ENCODE peak calls at places on chromosomes 7 and 10, in seven cellular contexts. V is HepG2, K is H1, W is HCT116, P is SK-N-SH, C is K562, S is GM12878. Z is an unnamed sample.

GRCh38 chr10:25933653-25934608 is at the start of gene MYO3A:
- DNase-seq in K (peak), C (no peak), W (no peak), V (no peak), S (no peak), P (peak), Z (no peak)

GRCh38 chr10:3805227-3805790 is 20.3 kb upstream of the KLF6 start:
- DNase-seq in P (no peak), C (peak), S (peak), V (no peak), W (peak), K (no peak), Z (no peak)

GRCh38 chr7:111392976-111393762 is 169.1 kb downstream of the IMMP2L start:
- DNase-seq in K (no peak), W (no peak), V (no peak), S (no peak), C (no peak), P (no peak), Z (no peak)

GRCh38 chr7:96679886-96680285 is 29.8 kb downstream of the SEM1 start:
- DNase-seq in K (no peak), C (no peak), S (no peak), V (no peak), W (no peak), P (no peak), Z (no peak)

GRCh38 chr10:56623064-56623463 is 262.0 kb upstream of the ZWINT start:
- DNase-seq in S (no peak), C (no peak), W (no peak), P (no peak), K (no peak), V (no peak), Z (no peak)

GRCh38 chr10:113111900-113112853 is 162.1 kb downstream of the TCF7L2 start:
- DNase-seq in P (no peak), C (no peak), S (no peak), K (no peak), V (peak), W (no peak), Z (no peak)

GRCh38 chr7:50664461-50664922 is 99.3 kb upstream of the DDC start:
- DNase-seq in V (no peak), W (peak), P (no peak), K (no peak), S (no peak), C (no peak), Z (no peak)

GRCh38 chr10:5971886-5972285 is 5.5 kb downstream of the IL15RA start:
- DNase-seq in W (no peak), C (no peak), P (no peak), K (no peak), S (no peak), V (no peak), Z (no peak)

GRCh38 chr10:102117391-102118159 is 2.6 kb downstream of the LDB1 start:
- DNase-seq in V (peak), K (peak), W (no peak), S (no peak), P (peak), C (no peak), Z (peak)

GRCh38 chr7:24341677-24342076 is 57.7 kb downstream of the NPY start:
- DNase-seq in C (no peak), W (no peak), K (no peak), V (no peak), P (no peak), S (no peak), Z (no peak)

GRCh38 chr7:1669486-1669951 is 558 bp upstream of the ELFN1 start:
- DNase-seq in P (peak), S (no peak), C (peak), K (peak), W (no peak), V (no peak), Z (no peak)

GRCh38 chr7:33725111-33725510 is 180.2 kb upstream of the BMPER start:
- DNase-seq in P (peak), S (no peak), K (no peak), V (no peak), W (no peak), C (no peak), Z (no peak)

GRCh38 chr10:123284022-123284421 is 129.8 kb downstream of the BUB3 start:
- DNase-seq in S (no peak), W (peak), V (peak), C (no peak), K (peak), P (no peak), Z (peak)

GRCh38 chr7:3461923-3462322 is 160.9 kb downstream of the SDK1 start:
- DNase-seq in S (no peak), C (no peak), P (no peak), K (no peak), W (no peak), V (no peak), Z (no peak)

GRCh38 chr10:8618834-8619233 is 564.3 kb downstream of the GATA3 start:
- DNase-seq in C (no peak), K (no peak), W (no peak), P (no peak), V (no peak), S (no peak), Z (no peak)

GRCh38 chr7:33054261-33054964 is 8.2 kb downstream of the NT5C3A start:
- DNase-seq in C (peak), V (no peak), P (no peak), W (no peak), K (no peak), S (no peak), Z (no peak)

GRCh38 chr10:102615361-102615760 is 28.9 kb upstream of the TRIM8 start:
- DNase-seq in W (no peak), C (peak), S (no peak), V (no peak), P (peak), K (peak), Z (no peak)

GRCh38 chr7:107119376-107120100 is 49.3 kb upstream of the HBP1 start:
- DNase-seq in W (no peak), K (no peak), P (no peak), V (no peak), S (no peak), C (no peak), Z (no peak)

GRCh38 chr7:50962962-50963374 is 180.3 kb upstream of the GRB10 start:
- DNase-seq in C (peak), K (no peak), V (peak), P (no peak), W (peak), S (no peak), Z (peak)

GRCh38 chr10:108545921-108546320 is 1377.4 kb downstream of the XPNPEP1 start:
- DNase-seq in S (peak), W (no peak), P (no peak), K (no peak), C (no peak), V (no peak), Z (no peak)

GRCh38 chr7:69847921-69848612 is 249.8 kb downstream of the AUTS2 start:
- DNase-seq in C (no peak), V (no peak), P (no peak), K (no peak), S (no peak), W (no peak), Z (no peak)

GRCh38 chr10:14774797-14775196 is at the start of gene FAM107B:
- DNase-seq in V (no peak), K (no peak), S (no peak), W (no peak), C (no peak), P (no peak), Z (no peak)

GRCh38 chr10:43410345-43410744 is 1.4 kb upstream of the HNRNPF start:
- DNase-seq in P (no peak), C (no peak), S (no peak), W (no peak), K (no peak), V (no peak), Z (no peak)

GRCh38 chr10:69904533-69904932 is 102.8 kb downstream of the COL13A1 start:
- DNase-seq in S (no peak), P (no peak), W (no peak), K (no peak), C (no peak), V (no peak), Z (no peak)

DNA sequence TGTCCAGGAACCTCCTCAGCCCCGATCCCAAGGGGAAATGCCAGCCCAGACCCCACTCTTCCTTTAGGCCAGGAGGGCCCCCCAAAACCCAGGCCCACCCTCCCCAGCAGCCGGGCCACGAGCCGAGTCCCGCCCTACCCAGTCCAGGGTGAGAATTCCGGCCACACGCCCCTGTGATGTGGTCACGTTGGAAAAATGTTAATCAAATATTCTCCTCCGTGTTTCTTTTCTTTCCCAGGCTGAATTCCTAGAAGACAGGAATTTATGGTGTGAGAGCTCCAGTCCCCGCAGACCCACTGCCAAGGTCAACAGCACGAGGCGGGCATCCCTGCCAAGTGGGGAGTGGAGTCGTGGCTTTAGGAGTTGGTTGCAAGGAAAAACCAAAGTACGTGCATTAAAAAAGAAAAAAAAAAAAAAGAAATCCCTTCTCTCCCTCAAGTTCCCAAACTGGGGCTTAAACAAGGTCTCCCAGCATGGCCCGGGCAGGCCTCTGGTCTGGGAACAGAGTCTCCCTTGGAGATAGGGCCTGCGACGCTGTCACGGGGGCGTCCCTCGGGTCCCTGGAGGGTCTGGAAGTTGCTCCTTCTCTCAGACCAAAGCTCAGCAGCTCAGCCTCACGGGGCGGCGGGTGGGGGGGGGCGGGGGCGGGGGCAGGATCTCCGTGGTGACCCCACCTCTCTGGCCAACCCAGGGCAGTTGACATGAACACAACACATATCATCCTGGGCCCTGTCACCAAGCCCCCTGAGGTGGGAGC is 28.1 kb upstream of the ELN start:
- DNase-seq in P (no peak), W (no peak), C (no peak), V (no peak), S (no peak), K (no peak), Z (no peak)
- TF ChIP-seq JUND in P (no peak), W (no peak), C (no peak), V (no peak), S (no peak), K (no peak), Z (no peak)

DNA sequence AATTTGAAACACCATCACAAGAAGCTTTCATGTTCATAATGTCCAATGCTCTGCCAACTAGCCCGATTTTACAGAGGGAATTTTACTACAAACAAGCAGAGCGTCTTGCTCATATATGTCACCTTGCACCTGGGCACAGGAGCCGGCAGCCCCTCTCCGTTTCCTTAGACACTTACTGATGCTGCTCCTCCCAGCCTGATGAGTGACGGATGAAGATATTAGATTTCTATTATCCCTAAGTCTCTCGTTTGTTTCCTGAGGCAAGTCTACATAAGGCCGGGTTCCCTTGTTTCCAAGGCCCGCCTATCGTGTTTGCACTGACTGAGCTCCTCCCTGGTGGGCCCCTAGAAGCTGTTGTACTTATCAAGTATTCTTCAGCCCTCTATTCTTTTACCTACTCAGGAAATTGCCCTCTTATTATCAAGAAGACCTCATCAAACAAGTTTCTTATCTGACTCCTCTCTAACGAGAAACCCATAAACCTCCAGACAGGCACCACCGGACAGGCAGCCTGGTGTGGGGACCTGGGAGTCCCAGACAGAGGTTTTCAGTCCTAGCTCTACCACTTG is 18.5 kb downstream of the SH3PXD2A start:
- DNase-seq in W (no peak), V (no peak), S (no peak), C (no peak), P (no peak), K (no peak), Z (no peak)
- TF ChIP-seq JUND in W (no peak), V (no peak), S (no peak), C (no peak), P (no peak), K (no peak), Z (no peak)

GRCh38 chr7:147300293-147300692 is 1183.7 kb downstream of the CNTNAP2 start:
- DNase-seq in W (no peak), K (no peak), S (no peak), V (no peak), C (no peak), P (no peak), Z (no peak)

GRCh38 chr7:147311332-147311731 is 1194.7 kb downstream of the CNTNAP2 start:
- DNase-seq in K (no peak), P (no peak), S (no peak), W (no peak), V (no peak), C (no peak), Z (no peak)

GRCh38 chr7:147308539-147308938 is 1191.9 kb downstream of the CNTNAP2 start:
- DNase-seq in C (no peak), P (no peak), S (no peak), K (no peak), V (no peak), W (no peak), Z (peak)

GRCh38 chr7:147305827-147306226 is 1189.2 kb downstream of the CNTNAP2 start:
- DNase-seq in P (no peak), W (no peak), V (no peak), S (no peak), K (no peak), C (no peak), Z (no peak)
- TF ChIP-seq JUND in P (no peak), W (no peak), V (no peak), S (no peak), K (no peak), C (no peak), Z (no peak)

DNA sequence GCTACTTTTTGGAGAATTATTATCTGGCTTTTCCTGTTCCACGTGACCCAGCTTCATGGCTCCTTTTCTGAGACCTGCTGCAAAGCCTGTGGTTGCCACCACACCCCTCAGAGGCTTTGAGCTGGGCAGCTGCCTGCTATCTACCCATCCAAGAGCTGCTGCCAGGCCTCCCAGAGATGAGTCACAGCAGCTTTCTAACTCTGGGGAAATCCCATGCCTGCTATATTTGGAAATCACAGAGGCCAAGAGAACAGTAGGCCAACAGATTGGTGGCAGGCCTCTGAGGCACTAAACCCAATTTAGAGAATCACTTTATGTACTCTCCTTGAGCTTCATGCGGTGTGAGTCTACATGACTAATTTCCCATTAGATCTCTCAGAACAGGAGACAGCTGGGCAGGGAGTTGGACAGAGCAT is 35.2 kb downstream of the SGCE start:
- DNase-seq in K (no peak), C (no peak), S (peak), V (peak), W (peak), P (peak), Z (peak)
- TF ChIP-seq JUND in K (no peak), C (no peak), S (peak), V (peak), W (peak), P (peak), Z (no peak)

GRCh38 chr10:103696411-103697145 is 158.8 kb downstream of the SH3PXD2A start:
- DNase-seq in S (no peak), W (peak), C (peak), K (peak), P (peak), V (no peak), Z (no peak)

GRCh38 chr10:103693812-103694205 is 161.6 kb downstream of the SH3PXD2A start:
- DNase-seq in C (no peak), W (no peak), K (no peak), V (no peak), S (no peak), P (no peak), Z (no peak)

GRCh38 chr10:103697787-103698186 is 157.6 kb downstream of the SH3PXD2A start:
- DNase-seq in K (no peak), C (no peak), S (no peak), P (no peak), V (no peak), W (no peak), Z (no peak)

GRCh38 chr10:103696094-103696410 is 159.3 kb downstream of the SH3PXD2A start:
- DNase-seq in V (no peak), P (no peak), S (no peak), C (no peak), W (no peak), K (no peak), Z (no peak)

DNA sequence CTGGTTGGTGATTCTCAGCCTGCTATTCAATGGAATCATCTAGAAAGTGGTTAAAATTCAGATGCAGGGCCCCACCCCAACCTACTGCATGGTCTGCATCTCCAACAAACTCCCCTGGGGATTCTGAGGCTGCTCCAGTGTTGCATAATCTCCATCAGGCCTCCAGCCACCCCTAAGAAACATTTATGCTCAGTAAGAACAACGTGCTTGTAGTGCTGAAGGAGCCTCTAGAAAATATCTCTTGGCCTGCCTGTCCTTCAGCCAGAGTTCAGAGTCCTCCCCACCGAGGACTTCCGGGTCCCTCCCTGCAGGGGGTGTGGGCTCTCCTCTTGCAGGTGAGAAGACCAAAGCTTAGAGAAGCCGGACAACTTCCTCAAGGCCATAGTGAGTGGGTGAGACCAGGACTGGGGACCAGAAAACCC is 159.8 kb downstream of the SH3PXD2A start:
- DNase-seq in W (no peak), S (no peak), V (no peak), C (peak), P (no peak), K (no peak), Z (no peak)
- TF ChIP-seq JUND in W (no peak), S (no peak), V (no peak), C (no peak), P (no peak), K (no peak), Z (no peak)

GRCh38 chr7:129093867-129094456 is 39.1 kb upstream of the TNPO3 start:
- DNase-seq in S (no peak), K (no peak), V (no peak), P (no peak), C (no peak), W (no peak), Z (no peak)

GRCh38 chr7:129089521-129090212 is 34.8 kb upstream of the TNPO3 start:
- DNase-seq in P (no peak), K (no peak), C (no peak), V (no peak), W (no peak), S (peak), Z (no peak)

GRCh38 chr7:129094501-129094900 is 39.6 kb upstream of the TNPO3 start:
- DNase-seq in V (no peak), S (no peak), K (no peak), P (no peak), C (no peak), W (no peak), Z (no peak)

GRCh38 chr7:129090307-129090907 is 35.5 kb upstream of the TNPO3 start:
- DNase-seq in S (no peak), W (no peak), V (no peak), P (no peak), C (no peak), K (no peak), Z (no peak)

GRCh38 chr7:129091484-129092002 is 36.6 kb upstream of the TNPO3 start:
- DNase-seq in P (peak), V (peak), S (peak), C (peak), W (peak), K (peak), Z (peak)
- TF ChIP-seq JUND in P (no peak), V (no peak), S (no peak), C (no peak), W (no peak), K (no peak), Z (no peak)

GRCh38 chr10:99620713-99621453 is 644 bp upstream of the SLC25A28 start:
- DNase-seq in S (peak), P (peak), W (peak), C (peak), K (peak), V (peak), Z (peak)

GRCh38 chr10:99623919-99624318 is 3.7 kb upstream of the SLC25A28 start:
- DNase-seq in K (no peak), C (no peak), V (no peak), W (no peak), S (no peak), P (no peak), Z (no peak)

GRCh38 chr10:99619090-99619800 is 994 bp downstream of the SLC25A28 start:
- DNase-seq in W (no peak), V (no peak), C (no peak), S (peak), K (no peak), P (no peak), Z (no peak)

GRCh38 chr10:99621454-99622246 is 1.4 kb upstream of the SLC25A28 start:
- DNase-seq in S (no peak), C (peak), V (no peak), P (peak), K (no peak), W (no peak), Z (no peak)

DNA sequence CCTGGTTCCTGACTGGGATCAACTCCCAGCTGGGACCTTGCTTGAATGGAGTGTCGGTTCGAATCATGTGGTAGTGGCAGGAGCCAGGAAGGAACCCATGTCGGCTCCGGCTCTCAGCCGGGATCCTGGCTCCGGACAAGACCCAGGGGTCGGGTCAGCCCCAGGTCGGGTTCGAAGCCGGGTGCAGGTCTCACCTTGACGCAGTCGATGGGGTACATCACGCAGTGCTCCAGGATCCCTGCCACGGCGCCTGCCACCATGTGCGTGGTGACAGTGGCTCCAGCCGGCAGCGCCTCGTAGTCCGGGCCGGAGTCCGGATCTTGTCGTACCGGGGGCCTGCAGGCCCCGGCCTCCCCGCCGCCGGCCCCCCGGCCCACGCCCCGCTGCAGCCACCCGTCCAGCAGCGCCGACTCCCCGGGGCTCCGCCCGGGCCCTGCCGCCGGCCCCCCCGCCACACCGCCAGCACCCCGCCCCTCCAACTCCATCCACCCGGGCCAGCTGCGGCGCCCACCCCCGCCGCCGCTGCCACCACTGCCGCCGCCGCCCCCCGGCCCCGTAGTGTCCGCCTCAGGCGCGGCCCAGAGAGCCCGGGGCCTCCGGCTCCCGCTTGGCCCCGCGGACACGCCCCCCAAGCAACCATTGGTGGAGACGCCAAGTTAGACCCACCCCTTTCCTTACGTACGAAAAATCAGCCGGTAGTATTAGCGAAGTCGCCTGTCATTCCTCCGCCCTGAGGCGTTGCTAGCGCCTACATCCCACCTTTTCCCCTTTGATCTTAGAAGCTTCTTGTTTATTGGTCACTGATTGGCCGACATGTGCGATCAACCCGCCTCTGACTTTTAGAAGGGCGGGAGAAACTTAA is at the start of gene SLC25A28:
- DNase-seq in S (peak), P (peak), V (peak), W (peak), C (peak), K (peak), Z (peak)
- TF ChIP-seq JUND in S (no peak), P (no peak), V (no peak), W (no peak), C (no peak), K (no peak), Z (no peak)